ENCODE peak calls at places on chromosomes 13 and 19, in four cellular contexts. One of them, this sample, is unnamed.

GRCh38 chr19:48330012-48330681 is 4.8 kb downstream of the EMP3 start:
- DNase-seq in HepG2: no peak
- DNase-seq in K562: no peak
- DNase-seq in GM12878: peak
- DNase-seq in this sample: peak

GRCh38 chr13:112112534-112113276 is 45.8 kb downstream of the SOX1 start:
- DNase-seq in HepG2: no peak
- DNase-seq in K562: no peak
- DNase-seq in GM12878: no peak
- DNase-seq in this sample: no peak

GRCh38 chr13:54029226-54029625 is 1000.6 kb downstream of the OLFM4 start:
- DNase-seq in HepG2: no peak
- DNase-seq in K562: no peak
- DNase-seq in GM12878: peak
- DNase-seq in this sample: no peak

GRCh38 chr13:91398413-91399188 is at the start of gene GPC5:
- DNase-seq in HepG2: peak
- DNase-seq in K562: peak
- DNase-seq in GM12878: no peak
- DNase-seq in this sample: peak

GRCh38 chr13:67383358-67383757 is 153.2 kb upstream of the PCDH9 start:
- DNase-seq in HepG2: peak
- DNase-seq in K562: no peak
- DNase-seq in GM12878: no peak
- DNase-seq in this sample: no peak

GRCh38 chr13:59034198-59034597 is 1129.5 kb downstream of the DIAPH3 start:
- DNase-seq in HepG2: no peak
- DNase-seq in K562: no peak
- DNase-seq in GM12878: no peak
- DNase-seq in this sample: no peak

GRCh38 chr13:90103099-90103784 is 1244.2 kb upstream of the MIR17HG start:
- DNase-seq in HepG2: no peak
- DNase-seq in K562: no peak
- DNase-seq in GM12878: no peak
- DNase-seq in this sample: no peak

GRCh38 chr19:35098413-35099049 is 17.1 kb upstream of the FXYD3 start:
- DNase-seq in HepG2: no peak
- DNase-seq in K562: no peak
- DNase-seq in GM12878: no peak
- DNase-seq in this sample: no peak

GRCh38 chr13:79989251-79989661 is 351.7 kb downstream of the SPRY2 start:
- DNase-seq in HepG2: no peak
- DNase-seq in K562: no peak
- DNase-seq in GM12878: no peak
- DNase-seq in this sample: no peak

GRCh38 chr19:9070066-9070465 is 16.8 kb upstream of the OR1M1 start:
- DNase-seq in HepG2: no peak
- DNase-seq in K562: no peak
- DNase-seq in GM12878: no peak
- DNase-seq in this sample: peak

GRCh38 chr19:11102944-11103343 is 13.7 kb downstream of the LDLR start:
- DNase-seq in HepG2: no peak
- DNase-seq in K562: no peak
- DNase-seq in GM12878: no peak
- DNase-seq in this sample: no peak

GRCh38 chr19:32318884-32319520 is 26.4 kb upstream of the ZNF507 start:
- DNase-seq in HepG2: no peak
- DNase-seq in K562: peak
- DNase-seq in GM12878: no peak
- DNase-seq in this sample: peak

GRCh38 chr19:53664760-53665159 is 33.0 kb downstream of the DPRX start:
- DNase-seq in HepG2: no peak
- DNase-seq in K562: no peak
- DNase-seq in GM12878: no peak
- DNase-seq in this sample: peak

GRCh38 chr13:110070511-110071120 is 236.3 kb downstream of the COL4A1 start:
- DNase-seq in HepG2: no peak
- DNase-seq in K562: no peak
- DNase-seq in GM12878: no peak
- DNase-seq in this sample: no peak

GRCh38 chr19:55336101-55336500 is 3.6 kb upstream of the KMT5C start:
- DNase-seq in HepG2: no peak
- DNase-seq in K562: no peak
- DNase-seq in GM12878: no peak
- DNase-seq in this sample: no peak

GRCh38 chr13:60170414-60170813 is 6.7 kb upstream of the DIAPH3 start:
- DNase-seq in HepG2: no peak
- DNase-seq in K562: no peak
- DNase-seq in GM12878: no peak
- DNase-seq in this sample: no peak

GRCh38 chr13:21050288-21051197 is 10.8 kb downstream of the LATS2 start:
- DNase-seq in HepG2: no peak
- DNase-seq in K562: no peak
- DNase-seq in GM12878: no peak
- DNase-seq in this sample: no peak

GRCh38 chr13:20492641-20493040 is 33.0 kb downstream of the CRYL1 start:
- DNase-seq in HepG2: peak
- DNase-seq in K562: peak
- DNase-seq in GM12878: no peak
- DNase-seq in this sample: peak

GRCh38 chr13:112241288-112241687 is 134.9 kb upstream of the SPACA7 start:
- DNase-seq in HepG2: no peak
- DNase-seq in K562: no peak
- DNase-seq in GM12878: no peak
- DNase-seq in this sample: no peak

GRCh38 chr13:46542833-46543232 is 10.1 kb upstream of the LRCH1 start:
- DNase-seq in HepG2: no peak
- DNase-seq in K562: no peak
- DNase-seq in GM12878: peak
- DNase-seq in this sample: no peak

GRCh38 chr13:25241007-25241406 is 46.3 kb downstream of the MTMR6 start:
- DNase-seq in HepG2: no peak
- DNase-seq in K562: no peak
- DNase-seq in GM12878: no peak
- DNase-seq in this sample: no peak

DNA sequence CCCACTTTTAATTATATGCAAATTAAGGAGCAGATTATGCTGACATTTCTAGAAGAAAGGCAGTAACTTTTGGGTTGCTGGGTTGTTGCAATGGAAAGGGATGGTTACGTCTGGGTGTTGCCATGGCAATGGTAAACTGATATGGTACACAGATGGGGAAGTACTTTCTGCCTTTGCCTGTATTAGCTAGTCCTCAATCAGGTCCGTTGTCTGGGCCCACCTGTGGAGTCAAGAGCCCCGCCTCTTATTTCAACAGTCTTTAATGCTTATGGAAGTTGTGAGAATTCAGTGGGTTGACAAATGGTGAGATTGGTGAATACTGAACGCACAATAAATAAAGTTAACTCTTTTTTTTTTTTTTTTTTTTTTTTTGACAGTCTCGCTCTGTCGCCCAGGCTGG is 30.6 kb upstream of the DPP9 start:
- DNase-seq in HepG2: no peak
- DNase-seq in K562: peak
- DNase-seq in GM12878: no peak
- DNase-seq in this sample: no peak
- TF ChIP-seq CBFB in HepG2: no peak
- TF ChIP-seq CBFB in K562: no peak
- TF ChIP-seq CBFB in GM12878: no peak
- TF ChIP-seq CBFB in this sample: no peak

GRCh38 chr13:30983431-30983830 is 51.0 kb downstream of the TEX26 start:
- DNase-seq in HepG2: no peak
- DNase-seq in K562: no peak
- DNase-seq in GM12878: no peak
- DNase-seq in this sample: no peak

GRCh38 chr13:30982506-30982905 is 50.0 kb downstream of the TEX26 start:
- DNase-seq in HepG2: no peak
- DNase-seq in K562: no peak
- DNase-seq in GM12878: peak
- DNase-seq in this sample: no peak

GRCh38 chr13:30982911-30983310 is 50.5 kb downstream of the TEX26 start:
- DNase-seq in HepG2: no peak
- DNase-seq in K562: no peak
- DNase-seq in GM12878: no peak
- DNase-seq in this sample: no peak

GRCh38 chr13:30984620-30985019 is 52.2 kb downstream of the TEX26 start:
- DNase-seq in HepG2: no peak
- DNase-seq in K562: no peak
- DNase-seq in GM12878: no peak
- DNase-seq in this sample: no peak

DNA sequence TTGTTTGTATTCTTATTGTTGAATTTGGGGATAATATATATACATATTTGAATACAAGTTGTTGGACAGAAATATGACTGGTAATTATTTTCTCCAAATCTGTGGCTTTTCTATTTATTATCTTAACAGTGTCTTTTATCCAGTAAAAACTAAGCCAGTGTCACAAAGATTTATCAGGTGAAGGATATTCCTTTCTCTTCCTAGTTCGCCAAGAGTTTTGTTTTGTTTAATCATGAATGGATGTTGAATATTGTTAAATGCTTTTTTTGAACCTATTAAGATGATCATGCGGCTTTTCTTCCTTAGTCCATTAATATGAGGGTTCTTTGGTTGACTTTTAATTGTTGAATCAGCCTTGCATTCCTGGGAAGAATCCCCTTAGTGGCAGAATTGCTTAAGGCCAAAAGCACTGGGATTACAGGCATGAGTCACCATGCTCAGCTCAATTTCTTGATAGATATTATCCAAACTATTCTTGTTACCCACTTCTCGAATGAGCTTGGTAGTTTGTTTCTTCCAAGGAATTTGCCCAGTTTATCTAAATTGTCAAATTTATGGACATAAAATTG is 53.3 kb downstream of the TEX26 start:
- DNase-seq in HepG2: no peak
- DNase-seq in K562: no peak
- DNase-seq in GM12878: no peak
- DNase-seq in this sample: no peak
- TF ChIP-seq ESRRA in HepG2: no peak
- TF ChIP-seq ESRRA in K562: no peak
- TF ChIP-seq ESRRA in GM12878: no peak
- TF ChIP-seq ESRRA in this sample: no peak

DNA sequence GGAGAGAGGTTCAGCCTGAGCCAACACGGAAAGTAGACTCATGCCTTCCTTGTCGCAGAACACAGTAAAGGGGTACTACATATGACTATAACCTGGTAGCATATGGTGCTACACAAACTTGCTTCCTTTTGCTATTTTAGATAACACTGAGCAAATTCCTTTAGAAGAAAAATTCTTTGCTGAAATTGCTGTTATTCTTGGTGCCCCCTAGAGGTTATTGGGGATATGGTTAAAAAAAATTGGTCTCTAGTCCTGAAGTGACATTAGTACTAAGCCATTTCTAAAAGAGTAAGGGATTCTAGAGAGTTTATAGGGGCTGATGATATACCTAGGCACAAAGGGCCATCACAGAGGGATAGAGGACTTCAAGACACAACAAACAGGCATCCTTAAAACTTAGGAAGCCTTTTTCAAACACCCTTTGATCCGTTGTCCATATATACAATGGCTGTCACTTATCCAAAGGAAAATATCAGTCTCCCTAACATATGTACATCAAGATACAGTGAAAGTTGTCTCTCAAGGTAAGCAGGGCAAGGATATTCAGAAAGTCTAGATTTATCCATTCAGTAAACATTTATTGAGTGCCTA is 13.9 kb upstream of the HS6ST3 start:
- DNase-seq in HepG2: peak
- DNase-seq in K562: no peak
- DNase-seq in GM12878: no peak
- DNase-seq in this sample: no peak
- TF ChIP-seq ATF3 in HepG2: no peak
- TF ChIP-seq ATF3 in K562: no peak
- TF ChIP-seq ATF3 in GM12878: no peak
- TF ChIP-seq ATF3 in this sample: no peak

DNA sequence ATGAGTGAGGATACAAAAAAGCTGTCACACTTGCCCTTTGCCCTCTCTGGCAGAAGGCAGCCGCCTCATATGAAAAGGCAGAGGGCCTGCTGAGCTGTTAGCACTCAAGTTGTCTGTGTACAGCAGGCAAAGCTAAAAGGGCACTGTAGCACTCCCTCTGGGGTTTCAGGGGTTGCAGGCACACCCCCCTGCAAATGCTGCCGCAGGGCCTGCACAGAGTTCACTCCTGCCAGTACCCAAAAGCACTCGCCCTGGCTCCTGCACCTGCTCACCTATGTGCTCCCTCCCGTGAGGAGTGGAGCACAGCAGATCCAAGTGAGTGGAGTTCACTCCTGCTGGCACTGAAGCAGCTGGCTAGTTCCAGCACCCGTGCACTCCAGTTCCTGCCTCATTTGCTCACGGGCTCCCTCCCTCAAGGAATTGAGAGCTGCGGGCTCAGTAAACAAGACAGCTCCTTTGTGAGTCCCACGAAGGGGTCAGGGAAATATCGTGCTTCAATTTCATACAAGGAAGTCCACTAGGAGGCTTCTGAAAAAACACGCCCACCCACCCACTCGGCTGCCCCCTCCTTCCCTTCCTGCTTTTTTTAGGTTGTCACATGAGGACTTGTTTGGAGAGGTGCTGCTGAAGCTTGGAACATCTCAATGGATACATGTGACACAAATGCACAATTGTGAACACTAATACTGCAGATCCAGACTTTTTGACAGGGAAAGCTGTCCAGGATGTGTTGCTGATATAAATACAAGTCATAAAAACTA is 9.9 kb upstream of the RCBTB2 start:
- DNase-seq in HepG2: peak
- DNase-seq in K562: no peak
- DNase-seq in GM12878: no peak
- DNase-seq in this sample: peak
- TF ChIP-seq CBFB in HepG2: no peak
- TF ChIP-seq CBFB in K562: no peak
- TF ChIP-seq CBFB in GM12878: no peak
- TF ChIP-seq CBFB in this sample: no peak

GRCh38 chr13:76865109-76865508 is 21.1 kb downstream of the KCTD12 start:
- DNase-seq in HepG2: no peak
- DNase-seq in K562: no peak
- DNase-seq in GM12878: no peak
- DNase-seq in this sample: no peak
- TF ChIP-seq ESRRA in HepG2: no peak
- TF ChIP-seq ESRRA in K562: no peak
- TF ChIP-seq ESRRA in GM12878: no peak
- TF ChIP-seq ESRRA in this sample: no peak

GRCh38 chr13:61453121-61453520 is 37.5 kb upstream of the PCDH20 start:
- DNase-seq in HepG2: no peak
- DNase-seq in K562: no peak
- DNase-seq in GM12878: no peak
- DNase-seq in this sample: no peak
- TF ChIP-seq ATF3 in HepG2: no peak
- TF ChIP-seq ATF3 in K562: no peak
- TF ChIP-seq ATF3 in GM12878: no peak
- TF ChIP-seq ATF3 in this sample: no peak